ENCODE peak calls at places on chromosomes 12 and 14, in six cellular contexts. Y is fibroblast of the conjunctiva; X is stimulated activated CD8-positive, alpha-beta memory T cell treated with anti-CD3 and anti-CD28 coated beads, Interleukin-12 subunit alpha, Interleukin-12 subunit beta, amount 100 ng/mL, for 1 hour; Z is tibial artery; T is left cardiac atrium; U is sciatic nerve. E is an unnamed sample.

GRCh38 chr12:1474567-1475153 is 119.7 kb downstream of the FBXL14 start:
- DNase-seq in Y (peak), T (no peak), Z (no peak), U (no peak), X (no peak), E (peak)

GRCh38 chr14:60646202-60646886 is 2.9 kb downstream of the SIX1 start:
- DNase-seq in Z (no peak), Y (no peak), T (no peak), X (no peak), U (no peak), E (no peak)

GRCh38 chr12:47783821-47784819 is 11.1 kb downstream of the SLC48A1 start:
- DNase-seq in U (no peak), Z (no peak), Y (no peak), T (no peak), X (no peak), E (no peak)

GRCh38 chr12:73547421-73547820 is 990.2 kb upstream of the ATXN7L3B start:
- DNase-seq in Y (no peak), U (no peak), X (no peak), Z (no peak), T (no peak), E (no peak)

GRCh38 chr14:94225460-94225989 is 51.4 kb downstream of the PPP4R4 start:
- DNase-seq in Y (no peak), U (no peak), T (no peak), Z (no peak), X (no peak), E (no peak)

GRCh38 chr14:73717247-73717646 is 3.1 kb upstream of the PNMA1 start:
- DNase-seq in U (no peak), T (no peak), X (no peak), Y (no peak), Z (no peak), E (no peak)

GRCh38 chr12:52147367-52147972 is 44.3 kb downstream of the KRT80 start:
- DNase-seq in X (no peak), T (peak), Y (peak), U (peak), Z (peak), E (peak)

GRCh38 chr12:8556748-8557147 is 16.0 kb upstream of the CLEC4E start:
- DNase-seq in T (no peak), X (no peak), U (no peak), Y (no peak), Z (no peak), E (no peak)

GRCh38 chr14:102949801-102950451 is 27.5 kb downstream of the AMN start:
- DNase-seq in T (no peak), U (no peak), Z (peak), X (no peak), Y (no peak), E (no peak)

GRCh38 chr14:51780741-51781140 is 79.7 kb upstream of the GNG2 start:
- DNase-seq in Z (no peak), T (no peak), X (no peak), U (no peak), Y (no peak), E (no peak)

GRCh38 chr12:124411291-124411878 is 116.5 kb downstream of the RFLNA start:
- DNase-seq in Z (peak), T (peak), U (no peak), X (no peak), Y (peak), E (no peak)

GRCh38 chr14:90140956-90141316 is 79.1 kb downstream of the KCNK13 start:
- DNase-seq in T (no peak), Z (no peak), X (no peak), Y (no peak), U (no peak), E (no peak)

GRCh38 chr14:77205566-77205965 is 24.0 kb downstream of the TMEM63C start:
- DNase-seq in T (no peak), Z (no peak), U (no peak), Y (no peak), X (no peak), E (no peak)

GRCh38 chr12:108234155-108234554 is 105.0 kb downstream of the CMKLR1 start:
- DNase-seq in Y (no peak), U (peak), X (no peak), T (no peak), Z (peak), E (no peak)

GRCh38 chr14:85313801-85314207 is 216.1 kb upstream of the FLRT2 start:
- DNase-seq in U (no peak), T (no peak), X (no peak), Y (no peak), Z (no peak), E (no peak)

GRCh38 chr12:6821271-6821673 is 349 bp upstream of the GPR162 start:
- DNase-seq in Y (peak), T (peak), X (no peak), U (peak), Z (no peak), E (no peak)

GRCh38 chr12:97985834-97986233 is 523.2 kb downstream of the RMST start:
- DNase-seq in X (no peak), U (no peak), Y (no peak), T (no peak), Z (no peak), E (no peak)

GRCh38 chr14:94897092-94897491 is 127.2 kb upstream of the GSC start:
- DNase-seq in Y (peak), T (peak), U (peak), X (no peak), Z (no peak), E (no peak)

GRCh38 chr14:66330916-66331315 is 155.3 kb upstream of the CCDC196 start:
- DNase-seq in X (no peak), T (no peak), Y (no peak), Z (no peak), U (no peak), E (no peak)

GRCh38 chr14:63673882-63674497 is 32.3 kb upstream of the WDR89 start:
- DNase-seq in Y (no peak), U (no peak), X (no peak), T (no peak), Z (no peak), E (no peak)

GRCh38 chr12:72790273-72790672 is 518.1 kb downstream of the TRHDE start:
- DNase-seq in X (no peak), T (no peak), U (no peak), Z (no peak), Y (no peak), E (no peak)

GRCh38 chr12:92608418-92609091 is 94.2 kb upstream of the PLEKHG7 start:
- DNase-seq in Z (no peak), U (no peak), X (no peak), Y (peak), T (no peak), E (no peak)

GRCh38 chr14:38197001-38197760 is 10.5 kb upstream of the SSTR1 start:
- DNase-seq in Z (no peak), X (no peak), U (no peak), Y (peak), T (no peak), E (no peak)

GRCh38 chr12:94531196-94531720 is 71.6 kb upstream of the CEP83 start:
- DNase-seq in U (no peak), Y (no peak), X (no peak), Z (no peak), T (no peak), E (no peak)

GRCh38 chr12:19483727-19484126 is 44.4 kb downstream of the AEBP2 start:
- DNase-seq in Z (no peak), X (no peak), U (no peak), Y (no peak), T (no peak), E (no peak)